ENCODE peak calls at places on chromosomes 7 and 10, in seven cellular contexts. P, U, T, R, H, S and J are unnamed samples.

GRCh38 chr10:73408061-73408460 is 5.8 kb downstream of the ANXA7 start:
- DNase-seq in U (no peak), T (no peak), R (no peak), S (no peak), H (no peak), P (no peak), J (no peak)

GRCh38 chr7:50714851-50715250 is 67.8 kb downstream of the GRB10 start:
- DNase-seq in H (no peak), U (no peak), R (no peak), T (no peak), P (no peak), S (no peak), J (no peak)

GRCh38 chr10:88490216-88490980 is 92.7 kb downstream of the RNLS start:
- DNase-seq in S (no peak), T (no peak), R (no peak), U (no peak), P (no peak), H (no peak), J (no peak)

GRCh38 chr7:116930156-116930913 is 23.0 kb upstream of the ST7 start:
- DNase-seq in S (peak), U (peak), H (peak), T (peak), P (peak), R (peak), J (peak)

GRCh38 chr7:24907311-24907886 is 72.6 kb downstream of the OSBPL3 start:
- DNase-seq in H (no peak), T (no peak), P (no peak), S (no peak), U (no peak), R (no peak), J (no peak)

GRCh38 chr10:120514035-120514620 is 57.1 kb downstream of the PLPP4 start:
- DNase-seq in S (no peak), U (no peak), T (no peak), R (no peak), P (peak), H (no peak), J (no peak)

GRCh38 chr10:70814126-70814525 is 1.6 kb upstream of the SGPL1 start:
- DNase-seq in P (no peak), U (no peak), S (no peak), T (no peak), H (no peak), R (no peak), J (no peak)

GRCh38 chr10:118974951-118975350 is 54.6 kb upstream of the NANOS1 start:
- DNase-seq in S (no peak), T (no peak), U (no peak), H (no peak), P (no peak), R (no peak), J (no peak)

GRCh38 chr7:603152-603941 is 83.7 kb upstream of the PDGFA start:
- DNase-seq in P (no peak), T (no peak), R (no peak), H (no peak), S (peak), U (no peak), J (no peak)

GRCh38 chr7:27148031-27148775 is 629 bp upstream of the HOXA6 start:
- DNase-seq in H (no peak), P (no peak), R (no peak), T (no peak), S (peak), U (no peak), J (no peak)

GRCh38 chr10:37067576-37067975 is 57.8 kb upstream of the ANKRD30A start:
- DNase-seq in S (no peak), P (no peak), U (no peak), H (no peak), R (no peak), T (no peak), J (no peak)

GRCh38 chr10:98886686-98887085 is 349.0 kb downstream of the HPSE2 start:
- DNase-seq in R (no peak), U (no peak), H (no peak), P (no peak), T (no peak), S (no peak), J (no peak)

GRCh38 chr7:40922316-40922670 is 780.6 kb downstream of the INHBA start:
- DNase-seq in P (no peak), S (no peak), T (no peak), U (peak), R (no peak), H (no peak), J (no peak)